ENCODE peak calls at places on chromosomes 4 and X, in four cellular contexts. M is HS-5; V is H9; W is CD4-positive, alpha-beta T cell. S is an unnamed sample.

GRCh38 chrX:77076896-77077295 is 370.3 kb upstream of the FGF16 start:
- DNase-seq in V (no peak), M (no peak), W (no peak), S (peak; percentile 8)

GRCh38 chrX:104482757-104483156 is 83.2 kb upstream of the IL1RAPL2 start:
- DNase-seq in M (no peak), W (no peak), V (no peak), S (no peak)

GRCh38 chr4:15020502-15021286 is 18.4 kb downstream of the CPEB2 start:
- DNase-seq in W (no peak), M (no peak), V (no peak), S (no peak)

GRCh38 chr4:152220201-152220666 is 315.7 kb downstream of the FBXW7 start:
- DNase-seq in M (no peak), V (no peak), W (no peak), S (no peak)

GRCh38 chrX:48509619-48510018 is 827 bp downstream of the PORCN start:
- DNase-seq in W (no peak), M (no peak), V (no peak), S (no peak)

GRCh38 chr4:153448003-153448731 is 18.0 kb upstream of the TMEM131L start:
- DNase-seq in M (no peak), W (no peak), V (no peak), S (no peak)

GRCh38 chr4:1611501-1611870 is 72.6 kb downstream of the FAM53A start:
- DNase-seq in V (no peak), W (no peak), M (no peak), S (no peak)

GRCh38 chr4:86926428-86927086 is 8.3 kb upstream of the AFF1 start:
- DNase-seq in W (no peak), M (no peak), V (peak; percentile 14), S (no peak)

GRCh38 chrX:115894087-115894486 is 276.5 kb upstream of the AGTR2 start:
- DNase-seq in W (no peak), M (no peak), V (peak; percentile 31), S (peak; percentile 13)

GRCh38 chr4:73978886-73979285 is 2.9 kb downstream of the PF4 start:
- DNase-seq in M (peak; percentile 44), V (no peak), W (no peak), S (no peak)

GRCh38 chr4:137025484-137026059 is 506.7 kb downstream of the PCDH18 start:
- DNase-seq in M (no peak), W (no peak), V (no peak), S (peak; percentile 10)

GRCh38 chrX:138945219-138945618 is 233.7 kb upstream of the FGF13 start:
- DNase-seq in M (no peak), W (no peak), V (no peak), S (no peak)

GRCh38 chrX:68652327-68652930 is 5.0 kb downstream of the STARD8 start:
- DNase-seq in M (no peak), V (no peak), W (no peak), S (no peak)

GRCh38 chr4:11623726-11624037 is 195.0 kb upstream of the HS3ST1 start:
- DNase-seq in V (peak; percentile 42), M (no peak), W (no peak), S (peak; percentile 54)

GRCh38 chrX:10471426-10471825 is 149.0 kb downstream of the MID1 start:
- DNase-seq in W (no peak), M (no peak), V (no peak), S (no peak)

GRCh38 chr4:169092889-169093522 is 83.0 kb upstream of the CBR4 start:
- DNase-seq in V (no peak), W (no peak), M (no peak), S (no peak)

GRCh38 chr4:186037692-186038658 is 31.0 kb upstream of the TLR3 start:
- DNase-seq in M (peak; percentile 32), V (no peak), W (no peak), S (peak; percentile 72)

GRCh38 chrX:140501940-140502468 is 2.9 kb downstream of the SOX3 start:
- DNase-seq in W (no peak), V (peak; percentile 30), M (no peak), S (peak; percentile 66)

GRCh38 chr4:11455201-11455835 is 26.6 kb upstream of the HS3ST1 start:
- DNase-seq in W (no peak), V (no peak), M (no peak), S (no peak)

GRCh38 chrX:137051978-137052640 is 18.3 kb upstream of the GPR101 start:
- DNase-seq in V (peak; percentile 75), W (peak; percentile 69), M (no peak), S (peak; percentile 77)

GRCh38 chr4:38757945-38758344 is 24.8 kb downstream of the TLR10 start:
- DNase-seq in W (no peak), V (peak; percentile 69), M (no peak), S (peak; percentile 15)

GRCh38 chr4:39151120-39151713 is 31.1 kb upstream of the WDR19 start:
- DNase-seq in W (no peak), M (no peak), V (no peak), S (no peak)

S was measured in neural progenitor cell.